ENCODE peak calls at places on chromosomes 16 and 17, in nine cellular contexts. U, C, N, B, L, I, O, E and T are unnamed samples.

GRCh38 chr17:53796642-53797041 is 26.1 kb upstream of the KIF2B start:
- DNase-seq in O (no peak), E (no peak), I (no peak), C (no peak), L (no peak), N (no peak), B (no peak), U (no peak), T (no peak)

GRCh38 chr16:53840472-53840871 is 136.5 kb downstream of the FTO start:
- DNase-seq in O (no peak), E (no peak), I (no peak), N (no peak), B (no peak), U (no peak), L (no peak), C (no peak), T (peak)

GRCh38 chr16:67110136-67110847 is 551 bp downstream of the PHAF1 start:
- DNase-seq in O (no peak), U (no peak), L (no peak), N (peak), E (peak), B (no peak), C (peak), I (no peak), T (no peak)

GRCh38 chr17:7889166-7889584 is 586 bp downstream of the CHD3 start:
- DNase-seq in E (peak), N (peak), C (peak), B (peak), I (peak), L (peak), O (peak), U (peak), T (peak)

GRCh38 chr16:5537347-5537746 is 439.8 kb upstream of the EEF2KMT start:
- DNase-seq in O (no peak), E (no peak), L (no peak), U (no peak), B (no peak), N (no peak), I (no peak), C (no peak), T (no peak)

GRCh38 chr17:72351884-72352346 is 231.1 kb downstream of the SOX9 start:
- DNase-seq in L (no peak), B (no peak), C (no peak), O (no peak), N (peak), I (no peak), U (no peak), E (no peak), T (no peak)

GRCh38 chr16:71255721-71256120 is 25.2 kb upstream of the HYDIN start:
- DNase-seq in N (no peak), L (no peak), I (no peak), C (no peak), E (no peak), O (no peak), B (no peak), U (no peak), T (no peak)

GRCh38 chr16:30666681-30667080 is 8.4 kb downstream of the FBRS start:
- DNase-seq in B (no peak), E (no peak), O (no peak), I (no peak), U (no peak), L (no peak), C (no peak), N (no peak), T (no peak)

GRCh38 chr16:65521685-65522338 is 399.9 kb upstream of the CDH11 start:
- DNase-seq in B (no peak), N (no peak), O (no peak), U (no peak), I (no peak), L (no peak), C (no peak), E (no peak), T (no peak)

GRCh38 chr16:46573834-46574159 is 47.4 kb downstream of the SHCBP1 start:
- DNase-seq in I (no peak), C (no peak), L (no peak), O (no peak), B (no peak), U (no peak), N (no peak), E (no peak), T (no peak)
- H3K4me3 ChIP-seq in I (no peak), C (no peak), L (no peak), O (peak), B (no peak), U (no peak), N (no peak), E (no peak), T (no peak)

DNA sequence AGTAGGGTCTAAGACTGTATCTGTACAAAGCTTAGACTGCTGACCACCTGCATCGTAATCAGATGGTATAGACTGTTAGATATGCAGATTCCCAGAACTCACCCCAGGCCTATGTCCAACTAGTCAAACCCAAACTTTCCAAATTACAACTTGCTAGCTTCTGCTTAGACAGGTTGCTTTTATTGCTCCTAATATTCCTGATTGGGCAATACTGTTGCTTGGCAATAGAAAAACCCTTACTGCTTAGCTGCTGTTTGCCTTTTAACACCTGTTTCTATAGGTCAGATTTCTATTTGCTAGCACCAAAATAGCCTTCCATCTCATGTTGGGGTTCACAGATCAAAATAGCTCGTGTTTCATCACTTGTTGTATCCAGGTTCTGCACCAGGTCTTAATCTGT is 2.9 kb downstream of the ZP2 start:
- DNase-seq in L (no peak), U (no peak), I (no peak), B (no peak), O (no peak), C (no peak), N (no peak), E (no peak), T (no peak)
- TF ChIP-seq CTCF in L (no peak), U (no peak), I (no peak), B (no peak), O (no peak), C (no peak), N (no peak), E (no peak), T (no peak)

GRCh38 chr17:45200701-45201100 is 21.0 kb upstream of the FMNL1 start:
- DNase-seq in L (no peak), N (no peak), C (no peak), I (no peak), E (no peak), B (peak), O (no peak), U (no peak), T (no peak)

GRCh38 chr17:45197108-45197507 is 24.6 kb upstream of the FMNL1 start:
- DNase-seq in B (no peak), O (peak), C (no peak), U (no peak), N (no peak), E (no peak), I (no peak), L (no peak), T (no peak)

GRCh38 chr17:45197555-45198334 is 23.9 kb upstream of the FMNL1 start:
- DNase-seq in I (peak), C (peak), U (peak), L (peak), B (peak), N (peak), E (peak), O (peak), T (no peak)

GRCh38 chr17:45201457-45201856 is 20.2 kb upstream of the FMNL1 start:
- DNase-seq in I (no peak), L (no peak), C (no peak), B (no peak), U (no peak), O (no peak), E (no peak), N (no peak), T (no peak)
- H3K4me3 ChIP-seq in I (no peak), L (no peak), C (no peak), B (no peak), U (no peak), O (no peak), E (no peak), N (no peak), T (no peak)

GRCh38 chr17:38559025-38559879 is 46.5 kb downstream of the SRCIN1 start:
- DNase-seq in U (peak), N (peak), C (peak), E (peak), O (no peak), L (no peak), I (peak), B (peak), T (peak)
- TF ChIP-seq CTCF in U (peak), N (no peak), C (no peak), E (no peak), O (no peak), L (no peak), I (no peak), B (no peak), T (no peak)

GRCh38 chr17:3222505-3222904 is 15.0 kb downstream of the OR1A1 start:
- DNase-seq in L (no peak), E (no peak), B (no peak), C (no peak), N (no peak), O (no peak), I (no peak), U (no peak), T (no peak)
- H3K4me3 ChIP-seq in L (no peak), E (no peak), B (no peak), C (no peak), N (no peak), O (no peak), I (no peak), U (no peak), T (no peak)